ENCODE peak calls at places on chromosomes 5 and 9, in five cellular contexts. Q is foreskin melanocyte; C is lung; P is HS-5; H is stimulated activated CD8-positive, alpha-beta memory T cell treated with anti-CD3 and anti-CD28 coated beads, Interleukin-7, amount 100 ng/mL, for 4 hours. Y is an unnamed sample.

GRCh38 chr5:168603776-168604175 is 24.6 kb upstream of the PANK3 start:
- DNase-seq in H (no peak), P (no peak), Q (no peak), C (no peak), Y (no peak)

GRCh38 chr5:71693828-71694427 is 25.1 kb upstream of the CARTPT start:
- DNase-seq in P (no peak), Q (no peak), H (no peak), C (no peak), Y (peak; percentile 59)

GRCh38 chr5:90709323-90710148 is 150.9 kb downstream of the ADGRV1 start:
- DNase-seq in P (peak; percentile 16), Q (peak; percentile 22), C (peak; percentile 32), H (no peak), Y (peak; percentile 55)

GRCh38 chr9:93501406-93501805 is 48.0 kb upstream of the FAM120AOS start:
- DNase-seq in Q (peak; percentile 10), H (no peak), P (no peak), C (no peak), Y (peak; percentile 58)

GRCh38 chr5:144794922-144795321 is 624.2 kb downstream of the KCTD16 start:
- DNase-seq in C (no peak), P (no peak), H (no peak), Q (no peak), Y (no peak)

GRCh38 chr5:88251048-88251711 is 17.5 kb downstream of the TMEM161B start:
- DNase-seq in H (no peak), P (no peak), Q (peak; percentile 95), C (no peak), Y (peak; percentile 6)

GRCh38 chr5:13382232-13382631 is 562.3 kb downstream of the DNAH5 start:
- DNase-seq in P (no peak), C (no peak), Q (no peak), H (no peak), Y (no peak)

GRCh38 chr9:136847065-136847826 is 2.0 kb upstream of the PHPT1 start:
- DNase-seq in P (peak; percentile 59), Q (peak; percentile 42), C (peak; percentile 73), H (no peak), Y (peak; percentile 70)

GRCh38 chr5:11912-12311 is 80.1 kb upstream of the PLEKHG4B start:
- DNase-seq in P (no peak), Q (no peak), H (no peak), C (no peak), Y (no peak)

GRCh38 chr9:99822096-99822595 is 461 bp downstream of the NR4A3 start:
- DNase-seq in H (no peak), Q (peak; percentile 39), C (no peak), P (no peak), Y (no peak)

GRCh38 chr5:92283521-92283920 is 900.4 kb upstream of the ARRDC3 start:
- DNase-seq in Q (no peak), P (peak; percentile 16), H (no peak), C (no peak), Y (no peak)

GRCh38 chr5:133253661-133254060 is 201.8 kb downstream of the HSPA4 start:
- DNase-seq in H (no peak), P (no peak), Q (no peak), C (no peak), Y (no peak)

GRCh38 chr9:69433426-69433825 is 108.4 kb downstream of the ENTREP1 start:
- DNase-seq in C (no peak), H (no peak), P (peak; percentile 54), Q (no peak), Y (no peak)

GRCh38 chr9:123342247-123342646 is 13.8 kb upstream of the CRB2 start:
- DNase-seq in H (no peak), C (no peak), Q (no peak), P (no peak), Y (no peak)

GRCh38 chr9:137454506-137455360 is 4.4 kb downstream of the NSMF start:
- DNase-seq in C (no peak), P (no peak), Q (no peak), H (no peak), Y (no peak)

GRCh38 chr5:129743541-129744187 is 4.2 kb upstream of the MINAR2 start:
- DNase-seq in Q (no peak), H (no peak), C (no peak), P (no peak), Y (no peak)

GRCh38 chr5:176793343-176793699 is 17.0 kb upstream of the UNC5A start:
- DNase-seq in P (no peak), Q (no peak), C (no peak), H (no peak), Y (no peak)

GRCh38 chr9:113572076-113572861 is 108.7 kb downstream of the RGS3 start:
- DNase-seq in H (no peak), P (no peak), Q (no peak), C (no peak), Y (peak; percentile 93)

GRCh38 chr9:18358325-18358724 is 115.6 kb upstream of the ADAMTSL1 start:
- DNase-seq in P (no peak), H (no peak), Q (no peak), C (no peak), Y (no peak)

GRCh38 chr9:20884985-20885593 is 146.4 kb downstream of the HACD4 start:
- DNase-seq in P (no peak), H (peak; percentile 31), C (peak; percentile 47), Q (peak; percentile 32), Y (peak; percentile 76)

GRCh38 chr9:116154976-116155699 is 1.5 kb downstream of the PAPPA start:
- DNase-seq in P (no peak), H (no peak), Q (no peak), C (no peak), Y (peak; percentile 21)

GRCh38 chr9:111994831-111995458 is 98.3 kb downstream of the UGCG start:
- DNase-seq in H (no peak), P (no peak), C (no peak), Q (peak; percentile 55), Y (no peak)

GRCh38 chr5:54285573-54286124 is 24.7 kb downstream of the ARL15 start:
- DNase-seq in C (no peak), P (no peak), Q (no peak), H (no peak), Y (no peak)

GRCh38 chr5:112636288-112636731 is 101.4 kb upstream of the APC start:
- DNase-seq in H (no peak), P (no peak), C (no peak), Q (no peak), Y (peak; percentile 81)

GRCh38 chr9:20848490-20848889 is 164.4 kb downstream of the FOCAD start:
- DNase-seq in C (no peak), P (no peak), H (no peak), Q (no peak), Y (no peak)

GRCh38 chr9:81363916-81364480 is 325.3 kb downstream of the TLE1 start:
- DNase-seq in C (no peak), P (no peak), H (no peak), Q (no peak), Y (no peak)

GRCh38 chr5:55223219-55223987 is 3.7 kb downstream of the MCIDAS start:
- DNase-seq in C (no peak), Q (no peak), P (no peak), H (no peak), Y (no peak)

GRCh38 chr5:165844571-165844970 is 2339.2 kb downstream of the MAT2B start:
- DNase-seq in H (no peak), Q (no peak), C (no peak), P (no peak), Y (no peak)

GRCh38 chr9:32431940-32432555 is 47.6 kb downstream of the ACO1 start:
- DNase-seq in C (no peak), H (peak; percentile 11), Q (peak; percentile 8), P (no peak), Y (peak; percentile 68)

GRCh38 chr5:157252741-157253465 is 13.0 kb upstream of the CYFIP2 start:
- DNase-seq in H (peak; percentile 57), Q (no peak), C (no peak), P (no peak), Y (no peak)

GRCh38 chr5:160537940-160538339 is 116.3 kb downstream of the PTTG1 start:
- DNase-seq in P (no peak), H (no peak), C (no peak), Q (no peak), Y (no peak)

GRCh38 chr5:119311688-119312087 is 44.1 kb upstream of the TNFAIP8 start:
- DNase-seq in P (no peak), Q (no peak), C (no peak), H (no peak), Y (no peak)

GRCh38 chr9:121500165-121500478 is 478 bp upstream of the GGTA1 start:
- DNase-seq in H (no peak), C (no peak), Q (no peak), P (no peak), Y (no peak)